ENCODE peak calls at places on chromosomes 12 and 14, in seven cellular contexts. P is uterus, R is sigmoid colon, X is A549, N is GM12891, T is heart left ventricle, A is transverse colon. D is an unnamed sample.

GRCh38 chr12:14567311-14568195 is at the start of gene PLBD1:
- DNase-seq in T (peak), R (peak), A (peak), X (peak), N (peak), P (peak), D (no peak)

GRCh38 chr14:64730681-64731080 is 26.5 kb downstream of the PLEKHG3 start:
- DNase-seq in A (no peak), P (no peak), R (no peak), N (no peak), T (no peak), X (no peak), D (no peak)

GRCh38 chr14:89921896-89922548 is 32.5 kb downstream of the EFCAB11 start:
- DNase-seq in T (no peak), X (no peak), N (no peak), P (no peak), A (no peak), R (no peak), D (peak)

GRCh38 chr12:24791622-24792021 is 157.3 kb downstream of the BCAT1 start:
- DNase-seq in N (no peak), X (no peak), P (no peak), T (no peak), R (no peak), A (no peak), D (no peak)

GRCh38 chr14:33432407-33433023 is 493.8 kb downstream of the NPAS3 start:
- DNase-seq in T (no peak), R (no peak), A (peak), P (no peak), N (no peak), X (peak), D (no peak)

GRCh38 chr12:121511931-121512330 is 68.9 kb downstream of the KDM2B start:
- DNase-seq in A (no peak), P (no peak), N (no peak), R (no peak), T (no peak), X (no peak), D (no peak)

GRCh38 chr14:38367922-38368321 is 112.0 kb upstream of the CLEC14A start:
- DNase-seq in P (no peak), T (peak), N (no peak), X (no peak), R (no peak), A (no peak), D (no peak)

GRCh38 chr14:92690171-92691011 is 58.0 kb downstream of the LGMN start:
- DNase-seq in X (peak), P (peak), R (peak), T (no peak), N (no peak), A (peak), D (peak)

GRCh38 chr12:127550271-127550670 is 716.7 kb upstream of the TMEM132C start:
- DNase-seq in T (no peak), R (no peak), N (no peak), X (no peak), P (no peak), A (no peak), D (peak)

DNA sequence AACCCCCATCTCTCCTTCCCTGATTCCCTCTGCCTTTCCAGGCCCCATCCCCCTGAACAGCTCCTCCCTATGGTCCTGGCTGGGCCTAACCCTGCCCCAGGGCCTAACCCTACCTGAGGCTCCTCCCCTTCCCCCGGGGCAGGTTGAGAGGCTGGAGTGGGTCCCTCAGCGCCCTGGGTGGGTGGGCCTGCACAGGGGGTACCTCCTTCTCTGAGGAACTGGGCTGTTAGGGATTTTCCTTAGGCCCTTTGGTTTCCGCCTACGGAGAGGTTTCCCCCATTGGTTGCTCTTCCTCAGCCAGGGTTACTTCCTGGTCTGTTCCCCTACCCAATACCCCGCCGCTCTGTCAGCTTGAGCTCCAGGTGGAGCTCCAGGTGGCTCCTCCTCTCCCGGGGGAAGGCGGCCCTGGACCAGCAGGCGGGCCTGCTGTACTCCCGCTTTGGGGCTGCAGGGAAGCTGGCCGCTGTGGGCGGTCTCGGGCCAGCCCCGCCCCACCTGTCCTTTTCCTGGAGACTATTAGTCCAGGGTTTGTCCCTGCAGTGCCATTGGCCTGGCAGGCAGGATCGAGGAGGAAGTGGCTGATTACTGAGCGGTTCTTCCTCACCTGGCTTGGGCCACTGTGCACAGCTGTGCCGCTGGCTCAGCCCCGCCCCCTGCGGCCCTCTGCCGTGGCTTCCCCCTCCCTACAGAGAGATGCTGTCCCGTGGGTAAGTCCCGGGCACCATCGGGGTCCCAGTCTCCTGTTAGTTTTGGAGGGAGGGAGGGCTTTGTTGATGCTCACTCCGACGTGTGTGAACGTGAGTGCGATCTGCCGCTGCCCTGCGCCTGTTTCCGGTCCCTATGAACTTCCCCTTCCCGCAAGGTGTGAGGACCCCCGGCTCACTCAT is 2.5 kb downstream of the C12orf57 start:
- DNase-seq in P (no peak), R (no peak), T (no peak), N (no peak), A (peak), X (peak), D (no peak)
- TF ChIP-seq POLR2A in P (no peak), R (peak), T (no peak), N (peak), A (peak), X (peak), D (no peak)

GRCh38 chr14:88212691-88213090 is 110.4 kb downstream of the KCNK10 start:
- DNase-seq in X (no peak), P (no peak), R (no peak), T (no peak), N (no peak), A (no peak), D (no peak)
- TF ChIP-seq POLR2A in X (no peak), P (no peak), R (no peak), T (no peak), N (no peak), A (no peak), D (no peak)

DNA sequence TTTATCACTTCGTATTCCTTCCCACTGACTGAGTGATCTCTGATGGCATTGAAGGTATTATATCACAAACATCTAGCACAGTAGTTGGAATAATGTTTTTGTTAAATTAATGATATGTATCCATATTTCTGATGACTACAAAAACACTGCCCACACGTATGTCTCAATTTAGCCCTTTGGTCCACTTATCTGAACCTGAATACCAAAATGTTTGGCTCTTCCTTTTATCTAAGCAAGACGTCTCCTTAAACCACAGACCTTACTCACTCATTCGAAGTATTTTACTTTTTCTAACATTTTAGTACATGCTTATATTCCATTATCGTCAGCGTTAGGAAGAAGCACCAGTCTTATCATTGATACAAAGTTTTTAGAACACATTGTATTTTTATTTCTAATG is 126.4 kb downstream of the PIK3C2G start:
- DNase-seq in T (no peak), P (no peak), R (no peak), X (no peak), A (no peak), N (no peak), D (no peak)
- TF ChIP-seq POLR2A in T (no peak), P (no peak), R (no peak), X (no peak), A (no peak), N (no peak), D (no peak)

DNA sequence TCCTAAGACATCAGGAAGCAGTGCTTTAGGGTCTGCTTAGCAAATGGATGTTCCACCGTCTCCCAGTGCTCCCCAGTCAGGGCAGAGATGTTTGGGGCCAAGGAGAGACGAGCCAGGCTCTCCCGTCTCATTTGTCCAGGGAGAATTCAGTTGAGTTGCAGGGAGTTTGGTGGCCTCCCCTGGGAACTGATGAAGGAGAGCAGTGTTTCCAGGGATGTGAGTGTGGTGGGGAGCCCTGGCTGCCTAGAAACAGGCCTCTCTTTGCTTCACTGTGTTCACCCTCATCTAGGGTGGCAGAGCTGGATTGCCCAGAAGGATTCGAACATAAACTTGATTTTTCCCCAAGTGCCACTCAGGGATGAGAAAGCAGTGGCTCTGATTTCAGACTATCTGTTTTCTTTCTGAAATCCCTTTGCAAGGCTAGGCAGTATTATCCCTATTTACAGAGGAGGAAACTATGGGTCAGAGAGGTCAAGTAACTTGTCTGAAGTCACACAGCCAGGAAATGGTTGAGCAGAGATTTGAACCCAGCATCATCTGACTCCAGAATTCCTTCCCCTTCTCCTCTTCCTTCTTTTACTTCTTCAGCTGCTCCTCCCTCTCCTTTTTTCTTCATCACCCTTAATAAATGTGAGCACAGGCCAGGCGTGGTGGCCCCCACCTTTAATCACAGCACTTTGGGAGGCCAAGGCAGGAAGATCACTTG is 6.6 kb downstream of the TPCN1 start:
- DNase-seq in X (no peak), R (no peak), T (no peak), A (no peak), N (no peak), P (no peak), D (no peak)
- TF ChIP-seq POLR2A in X (no peak), R (no peak), T (no peak), A (no peak), N (no peak), P (no peak), D (no peak)

DNA sequence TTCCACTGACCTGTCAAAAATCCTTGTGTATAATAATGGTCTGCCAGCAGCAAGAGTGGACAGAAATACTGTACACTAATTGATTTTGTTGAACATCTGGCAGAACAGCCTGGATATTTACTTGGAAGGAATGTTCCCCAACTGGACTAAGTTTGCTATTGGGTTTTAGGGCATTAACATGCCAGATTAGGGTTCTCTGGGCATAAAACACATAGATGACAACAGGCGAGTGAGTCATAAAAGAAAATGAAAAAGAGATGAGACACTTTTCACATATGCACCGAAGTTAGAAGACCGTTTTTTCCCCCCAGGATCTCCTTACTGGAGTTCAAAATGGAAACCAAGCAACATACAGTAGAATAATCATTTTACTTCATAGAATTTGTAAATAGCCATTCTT is 236.3 kb upstream of the NAV3 start:
- DNase-seq in N (no peak), X (no peak), A (no peak), R (no peak), P (no peak), T (no peak), D (no peak)
- TF ChIP-seq POLR2A in N (no peak), X (no peak), A (no peak), R (no peak), P (no peak), T (no peak), D (no peak)

GRCh38 chr12:56160894-56161667 is 2.9 kb downstream of the MYL6 start:
- DNase-seq in N (no peak), R (no peak), T (no peak), A (no peak), X (no peak), P (no peak), D (no peak)
- TF ChIP-seq POLR2A in N (peak), R (no peak), T (no peak), A (no peak), X (no peak), P (no peak), D (no peak)

DNA sequence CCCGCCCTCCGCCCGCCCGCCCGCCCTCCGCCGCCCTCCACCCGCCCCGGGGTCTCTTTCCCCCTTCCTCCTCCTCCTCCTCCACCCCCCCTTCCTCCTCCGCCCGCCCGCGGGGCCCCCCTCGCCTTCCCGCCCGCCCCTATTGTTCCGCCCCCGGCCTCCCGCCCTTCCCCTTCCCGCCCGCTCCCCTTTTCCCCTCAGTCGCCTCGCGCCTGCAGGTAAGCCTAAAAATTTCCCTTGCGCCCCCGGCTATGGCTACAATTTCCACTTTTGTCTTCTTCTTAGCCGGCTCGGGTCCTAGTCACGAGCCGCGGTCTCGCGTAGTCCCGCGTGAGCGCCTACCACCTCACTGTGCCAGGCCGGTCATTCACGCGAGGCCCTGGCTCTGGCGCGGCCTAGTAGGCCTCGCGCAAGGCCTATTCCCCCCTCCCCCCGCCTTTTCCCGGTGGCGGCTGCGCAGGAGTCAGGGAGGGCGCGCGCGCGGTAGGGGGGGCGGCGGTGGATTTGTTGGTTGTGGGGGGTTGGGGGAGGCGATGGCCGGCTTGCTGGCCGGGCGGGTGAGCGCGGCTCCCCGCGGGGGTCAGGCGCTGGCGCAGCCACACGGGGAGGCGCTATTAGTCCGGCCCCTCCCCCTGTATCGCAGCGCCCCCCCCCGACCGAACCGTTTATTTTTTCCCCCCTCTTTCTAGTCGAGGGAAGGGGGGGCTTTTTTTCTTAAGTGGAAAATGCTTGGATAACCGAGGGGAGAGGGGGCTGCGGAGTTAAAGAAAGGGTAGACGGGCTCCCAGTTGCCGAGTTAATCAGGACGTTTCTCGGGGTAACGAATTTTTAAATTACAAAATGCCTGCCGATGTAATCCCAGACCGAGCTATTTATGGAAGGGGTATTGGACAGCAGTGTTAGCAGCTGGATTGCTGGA is 516 bp downstream of the PCBP2 start:
- DNase-seq in T (peak), P (peak), R (peak), N (peak), X (peak), A (peak), D (peak)
- TF ChIP-seq POLR2A in T (no peak), P (no peak), R (no peak), N (peak), X (peak), A (peak), D (peak)

GRCh38 chr14:91158091-91158790 is 44.4 kb downstream of the DGLUCY start:
- DNase-seq in R (no peak), X (no peak), N (no peak), T (no peak), A (peak), P (no peak), D (no peak)
- TF ChIP-seq POLR2A in R (no peak), X (no peak), N (no peak), T (no peak), A (no peak), P (no peak), D (no peak)

GRCh38 chr14:101758913-101759593 is 2.5 kb upstream of the PPP2R5C start:
- DNase-seq in X (no peak), R (no peak), T (no peak), N (no peak), P (no peak), A (no peak), D (no peak)

GRCh38 chr14:101760138-101761011 is 1.1 kb upstream of the PPP2R5C start:
- DNase-seq in A (peak), P (peak), X (peak), N (peak), T (peak), R (peak), D (peak)

GRCh38 chr14:101761881-101762529 is 496 bp downstream of the PPP2R5C start:
- DNase-seq in X (peak), P (peak), N (peak), T (peak), R (peak), A (peak), D (peak)

GRCh38 chr14:101762530-101763101 is 1.1 kb downstream of the PPP2R5C start:
- DNase-seq in A (no peak), T (no peak), R (no peak), X (no peak), P (no peak), N (no peak), D (no peak)

GRCh38 chr14:101761032-101761880 is at the start of gene PPP2R5C:
- DNase-seq in P (peak), X (peak), A (peak), R (peak), N (peak), T (peak), D (peak)
- TF ChIP-seq POLR2A in P (peak), X (peak), A (peak), R (peak), N (no peak), T (no peak), D (peak)

GRCh38 chr12:49846033-49846432 is 3.1 kb upstream of the BCDIN3D start:
- DNase-seq in P (no peak), R (no peak), T (no peak), A (no peak), X (no peak), N (no peak), D (no peak)

GRCh38 chr12:49843871-49844437 is 1.0 kb upstream of the BCDIN3D start:
- DNase-seq in T (no peak), R (no peak), A (no peak), X (no peak), N (no peak), P (no peak), D (no peak)

GRCh38 chr12:49838973-49839633 is 3.8 kb downstream of the BCDIN3D start:
- DNase-seq in R (no peak), X (peak), T (no peak), A (no peak), P (no peak), N (no peak), D (no peak)

GRCh38 chr12:49843411-49843810 is 505 bp upstream of the BCDIN3D start:
- DNase-seq in T (no peak), N (no peak), X (no peak), R (no peak), A (no peak), P (no peak), D (no peak)

DNA sequence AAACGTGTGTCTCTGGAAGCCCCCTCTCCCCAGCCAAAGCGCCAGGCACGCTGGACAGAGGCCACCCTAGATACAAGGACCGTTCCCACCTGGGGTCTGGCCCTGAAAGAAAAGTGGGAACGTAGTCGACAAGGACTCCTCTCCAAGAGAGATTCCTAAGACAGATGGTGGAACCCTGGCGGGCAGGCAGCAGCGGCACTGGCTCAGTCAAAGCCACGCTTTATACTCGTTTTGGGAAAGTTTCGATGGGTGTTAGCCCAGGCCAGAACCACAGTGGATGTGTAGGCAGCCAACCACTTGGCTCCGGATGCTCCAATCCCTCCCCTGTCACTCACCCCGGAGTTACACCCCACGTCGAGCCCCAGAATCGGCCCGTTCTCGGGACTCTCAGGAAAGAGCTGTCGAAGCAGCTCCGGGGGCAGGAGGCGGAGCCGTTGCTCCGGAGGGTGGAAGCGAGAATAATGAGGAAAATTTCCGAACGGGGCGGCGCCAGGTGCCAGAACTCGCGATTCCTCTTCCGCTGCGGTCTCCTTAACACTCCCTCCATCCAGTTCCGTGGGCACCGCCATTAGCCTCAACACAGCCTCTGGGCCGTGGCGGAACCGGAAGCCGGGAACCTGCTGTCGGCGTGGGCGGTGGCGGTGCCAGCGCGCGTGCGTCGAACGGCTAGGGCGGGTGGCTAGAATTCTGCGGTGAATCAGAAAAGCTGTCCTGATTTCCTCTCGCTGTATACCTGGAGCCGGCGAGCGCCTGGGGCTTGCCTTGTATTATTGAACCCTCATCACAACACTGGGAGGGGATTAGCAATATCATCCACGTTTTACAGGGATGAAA is at the start of gene BCDIN3D:
- DNase-seq in P (peak), R (peak), A (peak), T (peak), N (peak), X (peak), D (peak)
- TF ChIP-seq POLR2A in P (peak), R (peak), A (peak), T (no peak), N (peak), X (peak), D (peak)